ENCODE peak calls at places on chromosome 21, in seven cellular contexts. D is NB4, T is ovary, Q is heart left ventricle, C is stomach, F is A549, A is uterus. U is an unnamed sample.
A peak's percentile ranks its signal among the peaks of the same experiment; 100 is the strongest.

GRCh38 chr21:22670148-22670547 is 1671.9 kb downstream of the NCAM2 start:
- DNase-seq in D (no peak), T (no peak), Q (no peak), C (no peak), F (no peak), A (no peak), U (no peak)

GRCh38 chr21:41830145-41830707 is 48.9 kb downstream of the PRDM15 start:
- DNase-seq in D (no peak), T (no peak), Q (no peak), C (no peak), F (no peak), A (no peak), U (no peak)

GRCh38 chr21:45391743-45392079 is 13.3 kb upstream of the COL18A1 start:
- DNase-seq in D (no peak), T (no peak), Q (no peak), C (no peak), F (no peak), A (no peak), U (no peak)

GRCh38 chr21:41916888-41917433 is 36.9 kb downstream of the C2CD2 start:
- DNase-seq in D (no peak), T (peak; percentile 14), Q (no peak), C (no peak), F (no peak), A (no peak), U (no peak)

GRCh38 chr21:45543371-45543709 is 1.1 kb upstream of the SLC19A1 start:
- DNase-seq in D (no peak), T (peak; percentile 47), Q (no peak), C (peak; percentile 28), F (no peak), A (peak; percentile 19), U (no peak)

GRCh38 chr21:36532769-36533467 is 53.0 kb upstream of the CLDN14 start:
- DNase-seq in D (no peak), T (no peak), Q (no peak), C (no peak), F (no peak), A (no peak), U (no peak)

GRCh38 chr21:27519357-27519756 is 552.5 kb upstream of the ADAMTS5 start:
- DNase-seq in D (no peak), T (no peak), Q (no peak), C (no peak), F (no peak), A (no peak), U (no peak)

GRCh38 chr21:34037446-34037845 is 35.9 kb upstream of the MRPS6 start:
- DNase-seq in D (no peak), T (no peak), Q (no peak), C (no peak), F (no peak), A (no peak), U (no peak)

GRCh38 chr21:34078915-34079314 is 5.5 kb downstream of the MRPS6 start:
- DNase-seq in D (no peak), T (no peak), Q (no peak), C (no peak), F (no peak), A (no peak), U (no peak)

GRCh38 chr21:46371204-46372013 is 47.5 kb downstream of the PCNT start:
- DNase-seq in D (no peak), T (no peak), Q (no peak), C (no peak), F (no peak), A (no peak), U (no peak)

GRCh38 chr21:38311091-38311490 is 54.3 kb downstream of the KCNJ15 start:
- DNase-seq in D (no peak), T (no peak), Q (no peak), C (no peak), F (no peak), A (no peak), U (no peak)

GRCh38 chr21:46381521-46381920 is 57.6 kb downstream of the PCNT start:
- DNase-seq in D (no peak), T (no peak), Q (no peak), C (no peak), F (no peak), A (no peak), U (no peak)

GRCh38 chr21:42533306-42533962 is 19.8 kb downstream of the SLC37A1 start:
- DNase-seq in D (no peak), T (no peak), Q (no peak), C (peak; percentile 7), F (no peak), A (no peak), U (no peak)

GRCh38 chr21:41884501-41885030 is 5.4 kb upstream of the PRDM15 start:
- DNase-seq in D (no peak), T (no peak), Q (no peak), C (no peak), F (no peak), A (no peak), U (no peak)

GRCh38 chr21:42120056-42120903 is 49.2 kb downstream of the UMODL1 start:
- DNase-seq in D (peak; percentile 47), T (no peak), Q (no peak), C (no peak), F (no peak), A (no peak), U (no peak)

GRCh38 chr21:30268608-30269197 is 14.0 kb downstream of the KRTAP24-1 start:
- DNase-seq in D (peak; percentile 59), T (no peak), Q (no peak), C (no peak), F (no peak), A (no peak), U (peak; percentile 28)
- TF ChIP-seq POLR2A in D (no peak), T (no peak), Q (no peak), C (no peak), F (no peak), A (no peak), U (no peak)

GRCh38 chr21:43812957-43813730 is 23.8 kb downstream of the RRP1 start:
- DNase-seq in D (no peak), T (no peak), Q (no peak), C (no peak), F (no peak), A (no peak), U (no peak)

GRCh38 chr21:43815107-43815742 is 25.8 kb downstream of the RRP1 start:
- DNase-seq in D (no peak), T (no peak), Q (no peak), C (no peak), F (no peak), A (no peak), U (no peak)

GRCh38 chr21:43816611-43817071 is 27.3 kb downstream of the RRP1 start:
- DNase-seq in D (no peak), T (no peak), Q (no peak), C (no peak), F (no peak), A (no peak), U (no peak)

GRCh38 chr21:43815991-43816390 is 26.6 kb downstream of the RRP1 start:
- DNase-seq in D (no peak), T (no peak), Q (no peak), C (no peak), F (no peak), A (no peak), U (no peak)

GRCh38 chr21:43814215-43815106 is 25.1 kb downstream of the RRP1 start:
- DNase-seq in D (no peak), T (no peak), Q (no peak), C (no peak), F (no peak), A (no peak), U (no peak)
- TF ChIP-seq POLR2A in D (no peak), T (no peak), Q (no peak), C (no peak), F (no peak), A (no peak), U (no peak)

GRCh38 chr21:25567472-25567871 is 39.8 kb downstream of the MRPL39 start:
- DNase-seq in D (no peak), T (no peak), Q (no peak), C (no peak), F (no peak), A (no peak), U (no peak)
- TF ChIP-seq POLR2A in D (no peak), T (no peak), Q (no peak), C (no peak), F (no peak), A (no peak), U (no peak)

DNA sequence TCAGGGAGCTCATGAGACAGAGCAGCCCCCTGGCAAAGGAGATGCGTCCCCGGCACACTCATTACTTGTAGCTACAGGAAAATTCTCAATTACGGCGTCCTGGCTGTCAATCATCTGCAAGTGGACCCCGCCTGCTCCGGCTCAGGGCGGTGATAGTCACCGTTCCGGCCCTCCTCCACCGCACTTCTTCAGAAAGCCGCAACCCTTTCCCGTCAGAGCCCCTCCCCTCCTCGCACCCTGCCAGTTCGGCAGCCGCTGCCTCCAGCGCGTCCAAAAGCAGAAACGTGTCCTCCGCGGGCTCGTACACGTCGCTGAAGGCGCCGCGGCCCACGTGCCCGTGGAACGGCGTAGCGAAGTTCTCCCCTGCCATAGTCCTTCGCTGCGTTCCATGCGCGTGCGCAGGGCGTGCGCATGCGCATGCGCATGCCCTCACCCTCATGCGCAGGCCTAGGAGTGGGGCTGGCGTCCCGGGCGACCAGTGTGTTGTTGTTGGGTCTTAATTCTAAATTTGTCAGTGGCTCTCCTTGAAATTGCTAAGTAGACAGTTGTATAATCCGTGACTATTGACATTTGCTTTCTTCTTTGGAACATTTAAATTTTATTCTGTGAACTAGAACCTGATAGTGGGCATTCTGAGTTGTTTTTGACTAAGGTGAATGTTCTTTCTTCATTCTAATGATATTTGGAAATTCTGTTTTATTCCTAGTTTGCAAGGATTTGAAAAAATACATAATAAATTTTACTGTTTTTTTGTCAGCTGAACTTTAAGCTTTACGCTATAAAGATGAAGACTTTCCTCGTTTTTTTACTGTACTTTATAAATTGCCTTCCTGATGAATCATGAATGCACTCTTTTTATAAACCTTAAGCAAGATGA is 107.5 kb downstream of the LTN1 start:
- DNase-seq in D (peak; percentile 96), T (peak; percentile 88), Q (peak; percentile 87), C (peak; percentile 82), F (peak; percentile 81), A (peak; percentile 86), U (peak; percentile 96)
- TF ChIP-seq POLR2A in D (peak; percentile 77), T (peak; percentile 68), Q (peak; percentile 75), C (no peak), F (peak; percentile 89), A (peak; percentile 83), U (peak; percentile 91)

DNA sequence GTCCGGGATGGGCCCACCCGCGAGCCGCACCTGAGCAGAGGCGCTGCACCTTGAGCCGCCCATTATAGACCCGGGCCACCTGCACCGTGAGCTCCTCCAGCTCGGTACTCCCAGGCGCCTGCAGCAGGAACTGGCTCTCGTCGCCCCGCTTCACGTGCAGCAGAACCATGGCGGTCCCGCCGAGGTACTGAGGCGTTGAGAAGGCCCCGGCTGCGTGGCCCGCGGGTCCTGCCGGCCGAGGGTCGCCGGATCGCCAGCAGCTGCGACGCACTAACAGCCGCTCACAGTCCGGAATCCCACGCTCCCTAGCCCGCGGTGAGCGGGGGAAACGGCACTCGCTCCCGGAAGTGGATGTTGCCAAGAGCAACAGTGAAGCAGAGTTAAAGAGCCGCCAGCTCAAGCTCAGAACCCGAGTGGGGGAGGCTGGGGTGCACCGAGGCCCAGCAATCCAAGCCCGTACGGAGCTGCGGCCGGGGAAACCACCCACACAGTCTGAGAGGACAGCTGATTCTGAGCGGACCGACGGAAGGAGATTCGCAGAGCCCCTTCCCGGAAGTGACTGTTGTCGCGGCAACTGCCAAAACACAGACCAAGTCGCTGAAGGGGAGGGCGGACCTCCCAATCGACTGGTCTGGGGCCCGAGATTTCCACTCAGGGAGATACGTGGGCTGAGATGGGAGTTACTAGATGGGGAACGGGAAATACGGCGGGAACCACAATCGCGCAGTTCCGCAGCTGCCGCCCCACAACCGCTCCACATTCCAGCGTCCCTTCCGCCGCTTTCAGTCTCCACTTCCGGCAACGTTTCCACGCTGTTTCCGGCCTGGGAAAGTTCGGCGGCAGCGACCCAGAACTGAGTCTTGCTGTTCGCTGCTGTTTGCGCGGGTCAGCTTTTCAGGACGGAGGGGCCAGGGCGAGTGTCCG is at the start of gene CFAP298:
- DNase-seq in D (peak; percentile 91), T (peak; percentile 84), Q (peak; percentile 89), C (peak; percentile 83), F (peak; percentile 73), A (peak; percentile 85), U (peak; percentile 95)
- TF ChIP-seq POLR2A in D (peak; percentile 28), T (no peak), Q (no peak), C (no peak), F (peak; percentile 75), A (no peak), U (peak; percentile 78)

U was measured in erythroblast.